ENCODE peak calls at places on chromosomes 6 and 20, in four cellular contexts. S is nucleus accumbens, Z is iPS DF 6.9, M is T-helper 1 cell. W is an unnamed sample.

GRCh38 chr6:36150283-36150682 is 20.0 kb downstream of the MAPK13 start:
- DNase-seq in M (no peak), Z (no peak), S (no peak), W (no peak)

GRCh38 chr6:160221423-160221822 is 37.2 kb downstream of the SLC22A2 start:
- DNase-seq in S (no peak), Z (no peak), M (no peak), W (no peak)

GRCh38 chr6:134196568-134197301 is 121.2 kb downstream of the SGK1 start:
- DNase-seq in S (no peak), M (peak), Z (no peak), W (no peak)

GRCh38 chr6:16239798-16240123 is 1.4 kb downstream of the GMPR start:
- DNase-seq in Z (no peak), M (no peak), S (no peak), W (no peak)

GRCh38 chr6:44073612-44074382 is 53.5 kb downstream of the MRPL14 start:
- DNase-seq in M (peak), Z (no peak), S (no peak), W (no peak)

GRCh38 chr6:121520337-121521163 is 85.1 kb downstream of the GJA1 start:
- DNase-seq in Z (no peak), M (no peak), S (no peak), W (no peak)

GRCh38 chr20:63196756-63197470 is 19.0 kb downstream of the YTHDF1 start:
- DNase-seq in M (no peak), S (no peak), Z (no peak), W (no peak)

GRCh38 chr6:33803571-33804053 is at the start of gene MLN:
- DNase-seq in M (no peak), S (no peak), Z (no peak), W (no peak)

GRCh38 chr6:80547827-80548226 is 441.4 kb downstream of the BCKDHB start:
- DNase-seq in M (no peak), Z (no peak), S (no peak), W (no peak)

GRCh38 chr6:99613705-99614429 is 7.2 kb downstream of the PRDM13 start:
- DNase-seq in M (peak), S (no peak), Z (no peak), W (no peak)

GRCh38 chr20:58143531-58143930 is 84.9 kb downstream of the ANKRD60 start:
- DNase-seq in Z (no peak), S (no peak), M (no peak), W (peak)

GRCh38 chr6:235763-236360 is 56.4 kb upstream of the DUSP22 start:
- DNase-seq in S (no peak), M (peak), Z (no peak), W (peak)

GRCh38 chr6:29839917-29840316 is 12.3 kb downstream of the HLA-G start:
- DNase-seq in S (no peak), Z (no peak), M (no peak), W (no peak)

GRCh38 chr20:33419140-33419974 is 18.0 kb upstream of the CDK5RAP1 start:
- DNase-seq in S (no peak), M (no peak), Z (no peak), W (no peak)

GRCh38 chr6:14804001-14804401 is 441.9 kb upstream of the JARID2 start:
- DNase-seq in S (no peak), M (no peak), Z (no peak), W (no peak)

GRCh38 chr6:14440215-14440890 is 322.8 kb downstream of the CD83 start:
- DNase-seq in S (no peak), Z (no peak), M (no peak), W (peak)

GRCh38 chr6:62740596-62740995 is 454.6 kb upstream of the KHDRBS2 start:
- DNase-seq in Z (no peak), S (no peak), M (no peak), W (no peak)

GRCh38 chr20:18702736-18703135 is 110.8 kb upstream of the SCP2D1 start:
- DNase-seq in Z (no peak), M (no peak), S (no peak), W (no peak)

GRCh38 chr6:156421933-156422332 is 355.2 kb upstream of the ARID1B start:
- DNase-seq in S (no peak), Z (no peak), M (no peak), W (no peak)

GRCh38 chr6:163588211-163588919 is 173.8 kb downstream of the QKI start:
- DNase-seq in M (no peak), S (no peak), Z (no peak), W (no peak)

GRCh38 chr6:134935076-134935475 is 14.8 kb downstream of the ALDH8A1 start:
- DNase-seq in Z (no peak), M (no peak), S (no peak), W (no peak)

GRCh38 chr6:167826230-167827061 is at the start of gene AFDN:
- DNase-seq in S (peak), M (peak), Z (no peak), W (no peak)